ENCODE peak calls at places on chromosomes 7 and 10, in four cellular contexts. B is AG04450; D is stimulated activated CD4-positive, alpha-beta T cell treated with anti-CD3 and anti-CD28 coated beads, Interleukin-2, amount 100 ng/mL, for 48 hours; X is stomach. E is an unnamed sample.

GRCh38 chr7:149883452-149883861 is 9.7 kb downstream of the ATP6V0E2 start:
- DNase-seq in B (no peak), D (no peak), X (peak), E (peak)

GRCh38 chr10:92290076-92290836 is 622 bp downstream of the CPEB3 start:
- DNase-seq in B (no peak), D (no peak), X (peak), E (peak)

GRCh38 chr10:53898532-53898931 is 902.5 kb downstream of the PCDH15 start:
- DNase-seq in D (no peak), X (no peak), B (no peak), E (no peak)

GRCh38 chr10:11539191-11539868 is 72.1 kb downstream of the USP6NL start:
- DNase-seq in D (no peak), B (no peak), X (no peak), E (no peak)

GRCh38 chr10:75497997-75498797 is 66.8 kb downstream of the LRMDA start:
- DNase-seq in B (no peak), D (no peak), X (peak), E (no peak)

GRCh38 chr7:42964293-42964692 is 32.1 kb downstream of the MRPL32 start:
- DNase-seq in B (no peak), D (no peak), X (no peak), E (no peak)

GRCh38 chr7:23106801-23107713 is 1.5 kb downstream of the KLHL7 start:
- DNase-seq in X (no peak), B (no peak), D (no peak), E (no peak)

GRCh38 chr7:43248961-43249807 is 136.7 kb downstream of the HECW1 start:
- DNase-seq in D (no peak), X (peak), B (peak), E (no peak)

GRCh38 chr7:25369794-25370193 is 141.5 kb upstream of the NPVF start:
- DNase-seq in X (peak), B (no peak), D (no peak), E (no peak)

GRCh38 chr10:119022846-119023552 is 6.5 kb upstream of the NANOS1 start:
- DNase-seq in B (no peak), X (no peak), D (no peak), E (peak)

GRCh38 chr7:117385340-117386124 is 41.8 kb downstream of the ASZ1 start:
- DNase-seq in X (no peak), B (no peak), D (no peak), E (peak)

GRCh38 chr10:71829171-71829570 is 21.9 kb downstream of the PSAP start:
- DNase-seq in B (no peak), X (no peak), D (no peak), E (no peak)

GRCh38 chr7:134887523-134887922 is 98.8 kb upstream of the AGBL3 start:
- DNase-seq in B (no peak), X (no peak), D (no peak), E (no peak)

GRCh38 chr10:71795248-71795647 is 21.9 kb upstream of the VSIR start:
- DNase-seq in B (no peak), D (no peak), X (no peak), E (no peak)

GRCh38 chr7:135283959-135284638 is 50.5 kb downstream of the STRA8 start:
- DNase-seq in D (no peak), X (no peak), B (no peak), E (no peak)

GRCh38 chr10:11667756-11668155 is 56.3 kb upstream of the USP6NL start:
- DNase-seq in D (no peak), X (no peak), B (no peak), E (no peak)

GRCh38 chr7:112453505-112454171 is 3.4 kb downstream of the IFRD1 start:
- DNase-seq in D (no peak), X (no peak), B (no peak), E (no peak)

GRCh38 chr7:48179631-48180030 is 8.4 kb downstream of the ABCA13 start:
- DNase-seq in D (no peak), X (no peak), B (no peak), E (no peak)

GRCh38 chr10:69152002-69152401 is 28.0 kb downstream of the VPS26A start:
- DNase-seq in D (no peak), X (no peak), B (no peak), E (no peak)

GRCh38 chr7:90839892-90840291 is 243.8 kb downstream of the CDK14 start:
- DNase-seq in X (no peak), D (no peak), B (no peak), E (no peak)

GRCh38 chr7:1709900-1710299 is 39.8 kb downstream of the ELFN1 start:
- DNase-seq in B (no peak), X (no peak), D (no peak), E (no peak)